ENCODE peak calls at places on chromosomes 11 and 22, in ten cellular contexts. One of them, this sample, is unnamed.

GRCh38 chr11:124793466-124794278 is 6.5 kb downstream of the MSANTD2 start:
- DNase-seq in natural killer cell: no peak
- DNase-seq in NCI-H774: peak; percentile 16
- DNase-seq in T-helper 1 cell: peak; percentile 38
- DNase-seq in bronchial epithelial cell: peak; percentile 52
- DNase-seq in EL: peak; percentile 55
- DNase-seq in tibial artery: no peak
- DNase-seq in midbrain: no peak
- DNase-seq in CD8-positive, alpha-beta memory T cell: peak; percentile 17
- DNase-seq in kidney: no peak
- DNase-seq in this sample: peak; percentile 61

GRCh38 chr11:69924308-69925161 is 105.3 kb upstream of the FGF3 start:
- DNase-seq in natural killer cell: no peak
- DNase-seq in CD8-positive, alpha-beta memory T cell: no peak
- DNase-seq in kidney: peak; percentile 12
- DNase-seq in bronchial epithelial cell: no peak
- DNase-seq in T-helper 1 cell: no peak
- DNase-seq in tibial artery: peak; percentile 1
- DNase-seq in NCI-H774: no peak
- DNase-seq in EL: no peak
- DNase-seq in midbrain: no peak
- DNase-seq in this sample: no peak

GRCh38 chr11:43392713-43393112 is 34.0 kb downstream of the TTC17 start:
- DNase-seq in T-helper 1 cell: peak; percentile 51
- DNase-seq in NCI-H774: no peak
- DNase-seq in midbrain: no peak
- DNase-seq in EL: no peak
- DNase-seq in tibial artery: no peak
- DNase-seq in kidney: no peak
- DNase-seq in natural killer cell: no peak
- DNase-seq in CD8-positive, alpha-beta memory T cell: peak; percentile 11
- DNase-seq in bronchial epithelial cell: no peak
- DNase-seq in this sample: no peak

GRCh38 chr11:83194284-83195175 is 1.0 kb downstream of the ANKRD42 start:
- DNase-seq in T-helper 1 cell: peak; percentile 62
- DNase-seq in tibial artery: peak; percentile 79
- DNase-seq in EL: peak; percentile 87
- DNase-seq in bronchial epithelial cell: peak; percentile 76
- DNase-seq in kidney: peak; percentile 90
- DNase-seq in midbrain: peak; percentile 26
- DNase-seq in CD8-positive, alpha-beta memory T cell: peak; percentile 77
- DNase-seq in natural killer cell: peak; percentile 67
- DNase-seq in NCI-H774: no peak
- DNase-seq in this sample: peak; percentile 80

GRCh38 chr11:129590753-129591475 is 215.3 kb downstream of the BARX2 start:
- DNase-seq in NCI-H774: no peak
- DNase-seq in EL: no peak
- DNase-seq in bronchial epithelial cell: no peak
- DNase-seq in midbrain: no peak
- DNase-seq in T-helper 1 cell: no peak
- DNase-seq in kidney: no peak
- DNase-seq in tibial artery: no peak
- DNase-seq in natural killer cell: no peak
- DNase-seq in CD8-positive, alpha-beta memory T cell: no peak
- DNase-seq in this sample: no peak

GRCh38 chr11:66338276-66339162 is 2.3 kb upstream of the RIN1 start:
- DNase-seq in kidney: peak; percentile 59
- DNase-seq in midbrain: no peak
- DNase-seq in natural killer cell: no peak
- DNase-seq in bronchial epithelial cell: no peak
- DNase-seq in CD8-positive, alpha-beta memory T cell: no peak
- DNase-seq in EL: no peak
- DNase-seq in T-helper 1 cell: no peak
- DNase-seq in tibial artery: peak; percentile 17
- DNase-seq in NCI-H774: no peak
- DNase-seq in this sample: no peak

GRCh38 chr11:14234446-14234845 is 124.5 kb downstream of the RRAS2 start:
- DNase-seq in CD8-positive, alpha-beta memory T cell: no peak
- DNase-seq in kidney: no peak
- DNase-seq in tibial artery: no peak
- DNase-seq in midbrain: no peak
- DNase-seq in T-helper 1 cell: no peak
- DNase-seq in bronchial epithelial cell: no peak
- DNase-seq in natural killer cell: no peak
- DNase-seq in EL: no peak
- DNase-seq in NCI-H774: no peak
- DNase-seq in this sample: no peak

GRCh38 chr11:84886344-84886743 is 740.8 kb downstream of the DLG2 start:
- DNase-seq in CD8-positive, alpha-beta memory T cell: no peak
- DNase-seq in midbrain: no peak
- DNase-seq in tibial artery: no peak
- DNase-seq in natural killer cell: no peak
- DNase-seq in EL: peak; percentile 75
- DNase-seq in kidney: no peak
- DNase-seq in bronchial epithelial cell: no peak
- DNase-seq in NCI-H774: no peak
- DNase-seq in T-helper 1 cell: no peak
- DNase-seq in this sample: peak; percentile 66

GRCh38 chr22:22565991-22566390 is 6.9 kb upstream of the PRAME start:
- DNase-seq in EL: peak; percentile 19
- DNase-seq in CD8-positive, alpha-beta memory T cell: no peak
- DNase-seq in midbrain: no peak
- DNase-seq in kidney: no peak
- DNase-seq in T-helper 1 cell: no peak
- DNase-seq in natural killer cell: no peak
- DNase-seq in bronchial epithelial cell: peak; percentile 44
- DNase-seq in tibial artery: no peak
- DNase-seq in NCI-H774: no peak
- DNase-seq in this sample: no peak

GRCh38 chr11:70067591-70068341 is 10.4 kb upstream of the ANO1 start:
- DNase-seq in kidney: no peak
- DNase-seq in tibial artery: no peak
- DNase-seq in midbrain: no peak
- DNase-seq in NCI-H774: no peak
- DNase-seq in bronchial epithelial cell: peak; percentile 43
- DNase-seq in EL: no peak
- DNase-seq in T-helper 1 cell: no peak
- DNase-seq in natural killer cell: peak; percentile 6
- DNase-seq in CD8-positive, alpha-beta memory T cell: no peak
- DNase-seq in this sample: no peak

GRCh38 chr22:41437198-41437597 is 9.4 kb downstream of the TOB2 start:
- DNase-seq in midbrain: no peak
- DNase-seq in kidney: no peak
- DNase-seq in NCI-H774: no peak
- DNase-seq in bronchial epithelial cell: no peak
- DNase-seq in natural killer cell: no peak
- DNase-seq in EL: no peak
- DNase-seq in tibial artery: no peak
- DNase-seq in CD8-positive, alpha-beta memory T cell: no peak
- DNase-seq in T-helper 1 cell: no peak
- DNase-seq in this sample: no peak

GRCh38 chr11:67117667-67118058 is 1.4 kb upstream of the KDM2A start:
- DNase-seq in EL: peak; percentile 21
- DNase-seq in tibial artery: peak; percentile 19
- DNase-seq in kidney: peak; percentile 82
- DNase-seq in midbrain: no peak
- DNase-seq in NCI-H774: peak; percentile 37
- DNase-seq in T-helper 1 cell: peak; percentile 41
- DNase-seq in CD8-positive, alpha-beta memory T cell: peak; percentile 31
- DNase-seq in natural killer cell: peak; percentile 42
- DNase-seq in bronchial epithelial cell: no peak
- DNase-seq in this sample: peak; percentile 66

GRCh38 chr11:71580057-71581003 is 2.3 kb downstream of the KRTAP5-11 start:
- DNase-seq in tibial artery: peak; percentile 37
- DNase-seq in natural killer cell: no peak
- DNase-seq in T-helper 1 cell: peak; percentile 12
- DNase-seq in CD8-positive, alpha-beta memory T cell: no peak
- DNase-seq in NCI-H774: peak; percentile 74
- DNase-seq in bronchial epithelial cell: peak; percentile 47
- DNase-seq in midbrain: peak; percentile 67
- DNase-seq in kidney: no peak
- DNase-seq in EL: peak; percentile 67
- DNase-seq in this sample: peak; percentile 77

GRCh38 chr11:70604630-70605520 is 206.5 kb downstream of the CTTN start:
- DNase-seq in EL: no peak
- DNase-seq in CD8-positive, alpha-beta memory T cell: no peak
- DNase-seq in natural killer cell: no peak
- DNase-seq in midbrain: no peak
- DNase-seq in T-helper 1 cell: no peak
- DNase-seq in kidney: peak; percentile 53
- DNase-seq in NCI-H774: no peak
- DNase-seq in tibial artery: no peak
- DNase-seq in bronchial epithelial cell: no peak
- DNase-seq in this sample: no peak

GRCh38 chr22:50548913-50549790 is 3.5 kb downstream of the KLHDC7B start:
- DNase-seq in T-helper 1 cell: no peak
- DNase-seq in EL: no peak
- DNase-seq in NCI-H774: no peak
- DNase-seq in tibial artery: no peak
- DNase-seq in natural killer cell: no peak
- DNase-seq in bronchial epithelial cell: no peak
- DNase-seq in kidney: no peak
- DNase-seq in CD8-positive, alpha-beta memory T cell: no peak
- DNase-seq in midbrain: no peak
- DNase-seq in this sample: peak; percentile 4

GRCh38 chr11:124886978-124887666 is 10.5 kb downstream of the ROBO4 start:
- DNase-seq in midbrain: no peak
- DNase-seq in T-helper 1 cell: no peak
- DNase-seq in tibial artery: no peak
- DNase-seq in CD8-positive, alpha-beta memory T cell: no peak
- DNase-seq in NCI-H774: no peak
- DNase-seq in EL: no peak
- DNase-seq in kidney: no peak
- DNase-seq in natural killer cell: no peak
- DNase-seq in bronchial epithelial cell: no peak
- DNase-seq in this sample: no peak

GRCh38 chr11:130666781-130667251 is 218.4 kb downstream of the ADAMTS15 start:
- DNase-seq in CD8-positive, alpha-beta memory T cell: no peak
- DNase-seq in EL: peak; percentile 53
- DNase-seq in tibial artery: no peak
- DNase-seq in T-helper 1 cell: no peak
- DNase-seq in NCI-H774: no peak
- DNase-seq in midbrain: no peak
- DNase-seq in natural killer cell: no peak
- DNase-seq in kidney: no peak
- DNase-seq in bronchial epithelial cell: no peak
- DNase-seq in this sample: peak; percentile 50

GRCh38 chr11:118841469-118842222 is 42.0 kb upstream of the CXCR5 start:
- DNase-seq in kidney: no peak
- DNase-seq in CD8-positive, alpha-beta memory T cell: peak; percentile 54
- DNase-seq in midbrain: no peak
- DNase-seq in EL: no peak
- DNase-seq in NCI-H774: no peak
- DNase-seq in bronchial epithelial cell: no peak
- DNase-seq in T-helper 1 cell: peak; percentile 72
- DNase-seq in tibial artery: no peak
- DNase-seq in natural killer cell: no peak
- DNase-seq in this sample: no peak

GRCh38 chr11:80451105-80451504 is 1010.3 kb upstream of the TENM4 start:
- DNase-seq in midbrain: no peak
- DNase-seq in CD8-positive, alpha-beta memory T cell: no peak
- DNase-seq in bronchial epithelial cell: no peak
- DNase-seq in natural killer cell: no peak
- DNase-seq in T-helper 1 cell: no peak
- DNase-seq in NCI-H774: no peak
- DNase-seq in EL: no peak
- DNase-seq in kidney: no peak
- DNase-seq in tibial artery: no peak
- DNase-seq in this sample: no peak

GRCh38 chr11:131977231-131977630 is 606.8 kb downstream of the NTM start:
- DNase-seq in midbrain: peak; percentile 64
- DNase-seq in tibial artery: no peak
- DNase-seq in EL: peak; percentile 94
- DNase-seq in natural killer cell: no peak
- DNase-seq in T-helper 1 cell: no peak
- DNase-seq in bronchial epithelial cell: peak; percentile 89
- DNase-seq in NCI-H774: no peak
- DNase-seq in CD8-positive, alpha-beta memory T cell: no peak
- DNase-seq in kidney: no peak
- DNase-seq in this sample: peak; percentile 56

GRCh38 chr11:1436468-1437030 is 46.8 kb downstream of the BRSK2 start:
- DNase-seq in EL: no peak
- DNase-seq in bronchial epithelial cell: no peak
- DNase-seq in T-helper 1 cell: no peak
- DNase-seq in CD8-positive, alpha-beta memory T cell: no peak
- DNase-seq in midbrain: no peak
- DNase-seq in kidney: no peak
- DNase-seq in natural killer cell: no peak
- DNase-seq in tibial artery: no peak
- DNase-seq in NCI-H774: no peak
- DNase-seq in this sample: no peak

GRCh38 chr22:30212996-30213441 is 33.5 kb downstream of the LIF start:
- DNase-seq in CD8-positive, alpha-beta memory T cell: no peak
- DNase-seq in tibial artery: no peak
- DNase-seq in kidney: no peak
- DNase-seq in midbrain: no peak
- DNase-seq in natural killer cell: no peak
- DNase-seq in EL: peak; percentile 74
- DNase-seq in bronchial epithelial cell: no peak
- DNase-seq in T-helper 1 cell: no peak
- DNase-seq in NCI-H774: no peak
- DNase-seq in this sample: peak; percentile 64

GRCh38 chr11:43316451-43316850 is 4.7 kb downstream of the API5 start:
- DNase-seq in NCI-H774: no peak
- DNase-seq in midbrain: no peak
- DNase-seq in CD8-positive, alpha-beta memory T cell: peak; percentile 20
- DNase-seq in EL: peak; percentile 35
- DNase-seq in T-helper 1 cell: peak; percentile 17
- DNase-seq in tibial artery: no peak
- DNase-seq in natural killer cell: no peak
- DNase-seq in bronchial epithelial cell: peak; percentile 12
- DNase-seq in kidney: no peak
- DNase-seq in this sample: no peak

GRCh38 chr11:2433106-2433925 is 11.0 kb downstream of the TRPM5 start:
- DNase-seq in tibial artery: no peak
- DNase-seq in CD8-positive, alpha-beta memory T cell: no peak
- DNase-seq in bronchial epithelial cell: no peak
- DNase-seq in midbrain: no peak
- DNase-seq in natural killer cell: no peak
- DNase-seq in kidney: peak; percentile 45
- DNase-seq in EL: no peak
- DNase-seq in T-helper 1 cell: no peak
- DNase-seq in NCI-H774: no peak
- DNase-seq in this sample: no peak

GRCh38 chr22:41660416-41660815 is 28.3 kb downstream of the SNU13 start:
- DNase-seq in bronchial epithelial cell: no peak
- DNase-seq in tibial artery: no peak
- DNase-seq in natural killer cell: no peak
- DNase-seq in CD8-positive, alpha-beta memory T cell: no peak
- DNase-seq in EL: peak; percentile 28
- DNase-seq in NCI-H774: no peak
- DNase-seq in T-helper 1 cell: no peak
- DNase-seq in midbrain: no peak
- DNase-seq in kidney: no peak
- DNase-seq in this sample: no peak

GRCh38 chr22:19761500-19762314 is 1.1 kb downstream of the TBX1 start:
- DNase-seq in EL: no peak
- DNase-seq in natural killer cell: no peak
- DNase-seq in T-helper 1 cell: no peak
- DNase-seq in kidney: no peak
- DNase-seq in NCI-H774: no peak
- DNase-seq in midbrain: no peak
- DNase-seq in CD8-positive, alpha-beta memory T cell: no peak
- DNase-seq in tibial artery: no peak
- DNase-seq in bronchial epithelial cell: peak; percentile 31
- DNase-seq in this sample: no peak

GRCh38 chr11:70510106-70510505 is 111.8 kb downstream of the CTTN start:
- DNase-seq in kidney: peak; percentile 35
- DNase-seq in tibial artery: no peak
- DNase-seq in CD8-positive, alpha-beta memory T cell: no peak
- DNase-seq in bronchial epithelial cell: no peak
- DNase-seq in T-helper 1 cell: no peak
- DNase-seq in natural killer cell: no peak
- DNase-seq in midbrain: no peak
- DNase-seq in EL: no peak
- DNase-seq in NCI-H774: no peak
- DNase-seq in this sample: no peak

GRCh38 chr11:82936261-82936660 is 34.7 kb downstream of the DDIAS start:
- DNase-seq in CD8-positive, alpha-beta memory T cell: no peak
- DNase-seq in EL: no peak
- DNase-seq in NCI-H774: no peak
- DNase-seq in natural killer cell: no peak
- DNase-seq in bronchial epithelial cell: peak; percentile 91
- DNase-seq in T-helper 1 cell: no peak
- DNase-seq in kidney: no peak
- DNase-seq in tibial artery: no peak
- DNase-seq in midbrain: no peak
- DNase-seq in this sample: no peak

This sample was measured in AG20443.